ENCODE peak calls at places on chromosomes 4 and X, in five cellular contexts. B is CD8-positive, alpha-beta T cell; A is HepG2; D is thyroid gland; R is right lobe of liver. S is an unnamed sample.
A peak's percentile ranks its signal among the peaks of the same experiment; 100 is the strongest.

GRCh38 chrX:2187352-2188115 is 313.2 kb downstream of the DHRSX start:
- DNase-seq in B (no peak), A (no peak), D (no peak), R (no peak), S (no peak)

GRCh38 chrX:49853661-49854060 is 24.6 kb downstream of the PAGE4 start:
- DNase-seq in B (no peak), A (no peak), D (no peak), R (no peak), S (no peak)

GRCh38 chr4:167232805-167233522 is 1.3 kb downstream of the SPOCK3 start:
- DNase-seq in B (no peak), A (no peak), D (no peak), R (no peak), S (no peak)

GRCh38 chrX:65407157-65407626 is 127.4 kb downstream of the LAS1L start:
- DNase-seq in B (no peak), A (no peak), D (no peak), R (no peak), S (no peak)

GRCh38 chr4:134952775-134953174 is 751.2 kb upstream of the PABPC4L start:
- DNase-seq in B (no peak), A (no peak), D (no peak), R (no peak), S (no peak)

GRCh38 chr4:183876268-183876934 is 28.7 kb upstream of the STOX2 start:
- DNase-seq in B (no peak), A (no peak), D (peak; percentile 96), R (peak; percentile 69), S (peak; percentile 66)

GRCh38 chr4:102685768-102686167 is 75.0 kb downstream of the MANBA start:
- DNase-seq in B (no peak), A (no peak), D (no peak), R (no peak), S (no peak)

GRCh38 chrX:1434871-1435240 is 17.9 kb downstream of the ASMTL start:
- DNase-seq in B (no peak), A (no peak), D (no peak), R (no peak), S (no peak)

GRCh38 chrX:148914783-148915182 is 414.4 kb downstream of the AFF2 start:
- DNase-seq in B (no peak), A (no peak), D (no peak), R (no peak), S (no peak)

GRCh38 chrX:13418126-13419091 is 98.6 kb upstream of the ATXN3L start:
- DNase-seq in B (no peak), A (no peak), D (no peak), R (no peak), S (no peak)

GRCh38 chr4:46844325-46844917 is 64.6 kb downstream of the COX7B2 start:
- DNase-seq in B (peak; percentile 31), A (peak; percentile 50), D (peak; percentile 45), R (peak; percentile 47), S (no peak)

GRCh38 chr4:158259955-158260575 is 49.8 kb downstream of the TMEM144 start:
- DNase-seq in B (no peak), A (peak; percentile 9), D (no peak), R (no peak), S (no peak)

GRCh38 chr4:10983274-10983673 is 298.7 kb upstream of the CLNK start:
- DNase-seq in B (no peak), A (no peak), D (no peak), R (no peak), S (no peak)

GRCh38 chr4:128241425-128241913 is 46.1 kb downstream of the PGRMC2 start:
- DNase-seq in B (no peak), A (peak; percentile 57), D (no peak), R (peak; percentile 56), S (peak; percentile 80)

GRCh38 chr4:67699603-67700002 is 1.4 kb downstream of the UBA6 start:
- DNase-seq in B (no peak), A (no peak), D (no peak), R (no peak), S (no peak)

GRCh38 chr4:108619372-108620100 is 840 bp upstream of the RPL34 start:
- DNase-seq in B (peak; percentile 46), A (no peak), D (no peak), R (no peak), S (no peak)

GRCh38 chrX:133947022-133947421 is 38.4 kb downstream of the GPC3 start:
- DNase-seq in B (no peak), A (no peak), D (no peak), R (no peak), S (no peak)

GRCh38 chr4:52712172-52712990 is 38.8 kb downstream of the ERVMER34-1 start:
- DNase-seq in B (peak; percentile 96), A (peak; percentile 92), D (peak; percentile 98), R (peak; percentile 99), S (peak; percentile 86)

GRCh38 chrX:133374874-133375387 is 40.4 kb downstream of the GPC4 start:
- DNase-seq in B (no peak), A (no peak), D (no peak), R (no peak), S (no peak)

GRCh38 chr4:107701565-107701964 is 18.5 kb downstream of the PAPSS1 start:
- DNase-seq in B (no peak), A (no peak), D (no peak), R (no peak), S (no peak)

DNA sequence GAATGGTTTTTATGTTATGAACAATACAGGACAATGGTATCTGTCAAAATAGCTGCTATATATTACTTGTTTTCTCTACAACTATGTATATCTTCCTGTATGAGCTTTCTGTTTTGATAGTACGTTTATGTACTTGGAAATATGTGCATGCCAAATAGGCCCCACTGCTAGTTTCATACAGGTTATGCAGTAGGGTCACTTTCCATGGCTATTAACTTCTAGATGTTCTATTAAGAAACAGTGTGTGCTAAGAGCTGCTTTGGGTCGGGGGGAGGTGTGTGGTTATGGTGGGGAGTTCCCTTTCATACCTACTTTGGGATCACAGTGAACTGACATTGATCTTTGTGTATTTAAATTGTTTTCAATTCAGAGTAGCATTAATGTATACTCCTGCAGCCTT is 30.9 kb downstream of the RBPJ start:
- DNase-seq in B (no peak), A (no peak), D (no peak), R (no peak), S (no peak)
- H3K27ac ChIP-seq in B (no peak overlapping the region), A (no peak overlapping the region), D (no peak overlapping the region), R (no peak overlapping the region), S (no peak overlapping the region)

GRCh38 chr4:94446386-94446785 is 5.4 kb upstream of the PDLIM5 start:
- DNase-seq in B (no peak), A (no peak), D (no peak), R (no peak), S (peak; percentile 66)

GRCh38 chr4:94444771-94445170 is 7.0 kb upstream of the PDLIM5 start:
- DNase-seq in B (no peak), A (no peak), D (no peak), R (no peak), S (no peak)

GRCh38 chr4:94441838-94442237 is 9.9 kb upstream of the PDLIM5 start:
- DNase-seq in B (no peak), A (no peak), D (no peak), R (no peak), S (no peak)

GRCh38 chr4:94439606-94440005 is 12.1 kb upstream of the PDLIM5 start:
- DNase-seq in B (no peak), A (no peak), D (no peak), R (no peak), S (no peak)

DNA sequence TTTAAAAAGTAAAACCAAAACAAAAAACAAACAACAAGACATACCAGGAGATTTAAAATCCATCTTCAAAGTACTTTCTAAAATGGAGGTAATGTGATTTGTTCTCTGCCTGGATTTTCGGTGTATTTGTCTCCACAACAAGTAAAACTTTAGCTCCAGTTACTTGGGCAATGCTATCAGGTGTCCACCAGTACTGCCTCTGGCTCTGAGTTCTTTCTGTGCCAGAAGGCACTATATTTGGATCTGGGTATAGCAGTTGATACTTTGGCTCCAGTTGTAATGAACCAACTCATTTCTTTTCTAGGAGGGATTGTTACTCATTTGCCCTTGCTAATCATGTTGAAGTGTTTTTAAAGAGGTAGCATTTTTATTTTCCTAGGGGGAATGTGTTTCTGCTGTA is 9.5 kb upstream of the PDLIM5 start:
- DNase-seq in B (no peak), A (no peak), D (no peak), R (no peak), S (no peak)
- H3K27ac ChIP-seq in B (no peak overlapping the region), A (no peak overlapping the region), D (no peak overlapping the region), R (no peak overlapping the region), S (no peak overlapping the region)

GRCh38 chrX:150566734-150567182 is 1.7 kb upstream of the MTM1 start:
- DNase-seq in B (no peak), A (no peak), D (no peak), R (no peak), S (no peak)

GRCh38 chrX:150567645-150568319 is 639 bp upstream of the MTM1 start:
- DNase-seq in B (no peak), A (no peak), D (no peak), R (no peak), S (no peak)

GRCh38 chrX:150570512-150570911 is 2.1 kb downstream of the MTM1 start:
- DNase-seq in B (no peak), A (peak; percentile 93), D (no peak), R (peak; percentile 55), S (no peak)

GRCh38 chrX:150568320-150569154 is at the start of gene MTM1:
- DNase-seq in B (peak; percentile 94), A (peak; percentile 91), D (peak; percentile 95), R (peak; percentile 95), S (peak; percentile 69)

GRCh38 chrX:150569155-150569477 is 695 bp downstream of the MTM1 start:
- DNase-seq in B (peak; percentile 57), A (no peak), D (peak; percentile 34), R (no peak), S (no peak)
- H3K27ac ChIP-seq in B (peak overlapping the region; percentile 79), A (peak overlapping the region; percentile 89), D (peak overlapping the region; percentile 81), R (peak overlapping the region; percentile 75), S (peak overlapping the region; percentile 64)

DNA sequence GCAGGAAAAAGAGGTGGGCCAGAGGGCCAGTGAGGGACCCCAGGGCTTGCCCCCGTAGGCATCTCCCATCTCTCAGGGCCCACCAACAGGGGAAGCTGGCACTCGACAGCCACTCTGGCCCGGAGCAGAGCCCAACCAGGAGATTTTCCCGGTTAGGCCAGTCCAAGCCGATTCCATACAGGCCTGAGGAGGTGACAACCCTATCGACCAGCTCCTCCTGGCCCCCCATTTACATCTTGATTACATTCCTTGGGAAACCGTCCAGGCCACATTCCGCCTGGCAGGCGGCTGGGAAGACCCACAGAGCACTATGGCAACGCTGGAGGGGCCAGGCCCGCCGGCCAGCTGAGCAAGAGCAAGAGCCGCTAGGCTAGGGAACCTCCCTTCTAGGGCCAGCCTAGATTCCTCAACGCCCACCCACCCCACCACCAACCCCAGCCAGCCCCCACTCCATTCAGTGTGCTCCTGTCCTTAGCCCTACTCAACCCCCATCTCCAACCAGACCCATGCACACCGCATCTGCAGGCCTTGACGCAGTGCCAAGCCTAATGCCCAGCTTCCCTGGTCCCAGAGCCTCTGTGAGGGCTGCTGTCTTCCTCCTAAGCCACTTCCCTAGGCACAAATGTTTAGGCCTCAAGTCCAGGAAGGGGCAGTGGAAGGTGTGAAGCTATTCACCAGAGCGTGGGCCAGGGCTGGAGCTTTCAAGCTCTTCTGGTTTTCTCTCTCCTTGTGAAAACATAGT is 161.2 kb downstream of the EFNB1 start:
- DNase-seq in B (no peak), A (no peak), D (peak; percentile 55), R (no peak), S (no peak)
- H3K27ac ChIP-seq in B (no peak overlapping the region), A (no peak overlapping the region), D (peak overlapping the region; percentile 62), R (no peak overlapping the region), S (no peak overlapping the region)